ENCODE peak calls at places on chromosomes 1 and 21, in nine cellular contexts. Q, Z, T, W, R, O, H, G and D are unnamed samples.

GRCh38 chr1:154384650-154385557 is 20.2 kb upstream of the IL6R start:
- DNase-seq in T (no peak), G (no peak), O (no peak), Q (no peak), R (no peak), H (no peak), W (no peak), Z (no peak), D (no peak)

GRCh38 chr1:102550729-102551384 is 554.1 kb upstream of the OLFM3 start:
- DNase-seq in H (no peak), T (no peak), W (no peak), R (peak), O (peak), Q (peak), Z (peak), G (peak), D (peak)

GRCh38 chr1:39637301-39637700 is 2.1 kb downstream of the HEYL start:
- DNase-seq in G (no peak), Z (no peak), H (no peak), W (no peak), R (no peak), O (no peak), Q (no peak), T (no peak), D (no peak)

GRCh38 chr1:145960468-145961108 is 2.8 kb upstream of the LIX1L start:
- DNase-seq in O (peak), T (peak), G (peak), W (no peak), Q (peak), H (peak), R (peak), Z (peak), D (peak)

GRCh38 chr21:35770101-35770945 is 290.0 kb downstream of the SETD4 start:
- DNase-seq in T (no peak), G (no peak), W (no peak), O (no peak), H (no peak), R (no peak), Z (no peak), Q (no peak), D (no peak)

GRCh38 chr1:191839891-191840290 is 318.4 kb upstream of the RGS18 start:
- DNase-seq in R (no peak), T (no peak), H (no peak), Z (no peak), O (peak), G (no peak), Q (no peak), W (no peak), D (no peak)

GRCh38 chr1:237879195-237879594 is 11.5 kb downstream of the ZP4 start:
- DNase-seq in R (no peak), Q (no peak), O (peak), T (no peak), H (no peak), Z (peak), G (no peak), W (no peak), D (no peak)

GRCh38 chr1:56837244-56837926 is 17.2 kb upstream of the C8A start:
- DNase-seq in R (no peak), H (no peak), O (no peak), Z (no peak), T (no peak), W (no peak), Q (no peak), G (peak), D (no peak)

GRCh38 chr1:78045850-78046778 is at the start of gene GIPC2:
- DNase-seq in H (peak), Z (no peak), W (peak), T (peak), O (peak), Q (peak), R (peak), G (peak), D (peak)

GRCh38 chr21:36310016-36310415 is 10.0 kb upstream of the MORC3 start:
- DNase-seq in W (no peak), Q (no peak), R (no peak), H (no peak), G (no peak), Z (no peak), O (no peak), T (no peak), D (no peak)

GRCh38 chr1:219049411-219049943 is 124.2 kb upstream of the LYPLAL1 start:
- DNase-seq in O (peak), T (no peak), Q (no peak), W (no peak), G (no peak), H (no peak), R (no peak), Z (no peak), D (no peak)

GRCh38 chr1:156135930-156136871 is 17.2 kb upstream of the SEMA4A start:
- DNase-seq in O (no peak), Q (no peak), W (no peak), R (no peak), G (no peak), H (no peak), Z (no peak), T (no peak), D (no peak)

GRCh38 chr1:156134716-156135435 is 18.5 kb upstream of the SEMA4A start:
- DNase-seq in H (no peak), Z (no peak), O (no peak), W (no peak), T (no peak), R (no peak), G (no peak), Q (no peak), D (no peak)

GRCh38 chr1:156138366-156138969 is 14.9 kb upstream of the SEMA4A start:
- DNase-seq in T (no peak), W (peak), Q (no peak), Z (no peak), R (no peak), O (no peak), G (no peak), H (no peak), D (no peak)

GRCh38 chr1:156140879-156141707 is 12.3 kb upstream of the SEMA4A start:
- DNase-seq in T (no peak), Q (peak), W (peak), G (peak), O (peak), R (no peak), Z (no peak), H (no peak), D (no peak)

GRCh38 chr1:156136970-156137483 is 16.4 kb upstream of the SEMA4A start:
- DNase-seq in T (no peak), G (no peak), Q (no peak), R (no peak), O (no peak), W (no peak), Z (no peak), H (no peak), D (no peak)
- TF ChIP-seq CTCF in T (no peak), G (peak), Q (no peak), R (peak), O (no peak), W (no peak), Z (peak), H (no peak), D (no peak)

GRCh38 chr1:55632906-55633305 is 417.7 kb upstream of the USP24 start:
- DNase-seq in Z (no peak), W (no peak), T (no peak), Q (no peak), G (peak), O (peak), R (no peak), H (no peak), D (no peak)

GRCh38 chr1:55632058-55632457 is 416.9 kb upstream of the USP24 start:
- DNase-seq in O (peak), W (no peak), H (no peak), Z (peak), Q (no peak), G (no peak), R (no peak), T (no peak), D (no peak)

GRCh38 chr1:55635856-55636255 is 420.7 kb upstream of the USP24 start:
- DNase-seq in W (no peak), T (no peak), H (no peak), O (peak), R (no peak), Z (no peak), G (no peak), Q (no peak), D (no peak)

GRCh38 chr1:55634516-55634915 is 419.4 kb upstream of the USP24 start:
- DNase-seq in H (no peak), O (no peak), Q (no peak), W (no peak), Z (no peak), R (no peak), T (no peak), G (no peak), D (no peak)

GRCh38 chr1:55631508-55631907 is 416.3 kb upstream of the USP24 start:
- DNase-seq in R (no peak), T (no peak), Z (no peak), H (no peak), G (no peak), O (peak), W (no peak), Q (no peak), D (no peak)
- H3K27ac ChIP-seq in R (no peak), T (no peak), Z (peak), H (no peak), G (no peak), O (peak), W (no peak), Q (no peak), D (no peak)

GRCh38 chr21:33124879-33125278 is 54.9 kb downstream of the OLIG1 start:
- DNase-seq in T (no peak), Q (no peak), G (no peak), H (no peak), Z (no peak), W (no peak), R (no peak), O (no peak), D (no peak)

GRCh38 chr21:33127154-33127893 is 57.4 kb downstream of the OLIG1 start:
- DNase-seq in W (peak), Q (peak), R (peak), G (peak), T (peak), Z (peak), O (peak), H (peak), D (peak)

GRCh38 chr21:33123396-33124120 is 53.6 kb downstream of the OLIG1 start:
- DNase-seq in G (no peak), Z (no peak), O (no peak), H (no peak), T (no peak), R (no peak), Q (no peak), W (no peak), D (no peak)

GRCh38 chr21:33126569-33126968 is 56.6 kb downstream of the OLIG1 start:
- DNase-seq in O (no peak), W (no peak), Z (no peak), Q (no peak), H (no peak), T (no peak), R (no peak), G (no peak), D (no peak)

DNA sequence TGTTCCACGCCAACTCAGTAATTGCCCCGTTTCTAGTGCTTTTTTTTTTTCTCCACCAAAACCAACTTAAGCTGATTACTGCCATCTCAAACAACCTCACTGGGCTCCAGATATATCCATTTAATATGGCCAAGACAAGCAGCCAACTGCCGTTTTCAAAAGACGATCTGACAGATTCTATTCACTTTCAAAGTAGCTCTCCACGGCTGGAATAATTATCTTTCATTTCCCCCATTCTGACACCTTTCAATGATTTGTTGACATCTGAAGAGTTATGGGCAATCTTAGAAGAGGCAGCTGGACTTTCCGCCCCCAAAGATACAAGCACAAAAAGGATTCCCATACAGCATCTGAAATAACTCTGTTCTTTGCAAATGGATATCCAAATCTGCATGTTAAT is 56.0 kb downstream of the OLIG1 start:
- DNase-seq in T (no peak), G (no peak), O (no peak), H (no peak), Q (no peak), W (no peak), Z (no peak), R (no peak), D (no peak)
- TF ChIP-seq CTCF in T (no peak), G (no peak), O (no peak), H (no peak), Q (no peak), W (no peak), Z (no peak), R (no peak), D (no peak)

DNA sequence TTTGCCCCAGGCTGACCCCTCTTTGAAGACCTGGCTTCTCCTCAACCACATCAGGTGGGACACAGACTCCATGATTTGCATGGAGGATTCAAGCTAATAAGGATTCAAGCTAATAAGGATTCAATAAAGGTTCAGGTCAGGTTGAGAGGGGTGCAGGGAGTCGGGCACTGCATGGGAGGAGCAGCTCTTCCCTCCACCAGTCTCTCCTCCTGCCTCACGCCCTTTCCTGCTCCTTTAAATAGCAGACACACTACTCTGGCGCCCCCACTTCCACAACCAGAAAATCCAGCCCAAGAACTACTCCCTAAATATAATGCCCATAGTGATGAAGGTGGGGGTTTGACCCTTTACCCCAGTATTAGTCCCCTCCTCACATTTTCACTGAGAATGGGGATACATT is 7.1 kb downstream of the MEX3A start:
- DNase-seq in H (no peak), T (no peak), G (peak), Z (no peak), Q (no peak), W (no peak), R (no peak), O (no peak), D (no peak)
- H3K27ac ChIP-seq in H (no peak), T (no peak), G (peak), Z (no peak), Q (no peak), W (no peak), R (peak), O (no peak), D (no peak)

GRCh38 chr1:8651236-8651890 is 166.1 kb downstream of the RERE start:
- DNase-seq in Z (no peak), R (no peak), O (no peak), H (no peak), Q (no peak), G (no peak), T (no peak), W (no peak), D (no peak)
- TF ChIP-seq CTCF in Z (no peak), R (no peak), O (no peak), H (no peak), Q (no peak), G (no peak), T (no peak), W (no peak), D (no peak)

GRCh38 chr1:21337459-21337930 is 47.2 kb upstream of the ECE1 start:
- DNase-seq in Q (no peak), O (no peak), R (no peak), T (no peak), H (no peak), G (no peak), Z (no peak), W (no peak), D (no peak)
- H3K27ac ChIP-seq in Q (peak), O (peak), R (peak), T (peak), H (peak), G (no peak), Z (peak), W (peak), D (peak)

DNA sequence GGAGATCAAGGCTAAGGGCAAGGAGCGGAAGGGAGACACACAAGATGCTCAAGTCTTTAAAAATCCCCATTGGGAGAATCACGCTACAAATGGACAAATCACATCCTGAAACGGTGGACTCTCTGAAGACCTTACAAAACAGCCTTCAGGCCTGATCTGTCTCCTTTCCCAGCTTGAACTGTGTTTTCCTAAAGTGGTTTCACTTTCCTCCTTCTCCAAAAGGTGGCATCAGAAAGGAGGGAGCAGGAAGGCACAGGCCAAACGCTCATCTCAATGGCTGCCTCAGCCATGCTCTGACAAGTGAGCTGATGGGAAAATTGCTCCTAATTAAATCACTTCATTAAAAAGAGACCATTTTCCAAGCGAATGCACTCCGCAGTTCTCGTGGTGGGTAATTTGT is 47.7 kb downstream of the UTP25 start:
- DNase-seq in O (peak), W (no peak), T (no peak), Q (no peak), Z (peak), H (no peak), R (peak), G (peak), D (no peak)
- TF ChIP-seq CTCF in O (peak), W (no peak), T (no peak), Q (no peak), Z (peak), H (no peak), R (peak), G (peak), D (peak)

GRCh38 chr1:58762806-58763205 is 21.0 kb downstream of the JUN start:
- DNase-seq in Q (no peak), G (no peak), O (peak), Z (no peak), T (no peak), R (no peak), W (no peak), H (no peak), D (no peak)
- H3K27ac ChIP-seq in Q (no peak), G (no peak), O (peak), Z (peak), T (no peak), R (no peak), W (no peak), H (no peak), D (no peak)

GRCh38 chr1:234734864-234735263 is 124.9 kb upstream of the IRF2BP2 start:
- DNase-seq in R (no peak), G (no peak), Q (no peak), O (no peak), T (no peak), H (no peak), W (no peak), Z (no peak), D (peak)
- TF ChIP-seq CTCF in R (no peak), G (no peak), Q (no peak), O (no peak), T (no peak), H (no peak), W (no peak), Z (no peak), D (no peak)